ENCODE peak calls at places on chromosomes 5 and 9, in four cellular contexts. H is HCT116, C is transverse colon, L is uterus. D is an unnamed sample.
A peak's percentile ranks its signal among the peaks of the same experiment; 100 is the strongest.

GRCh38 chr5:172274951-172275753 is 8.4 kb downstream of the UBTD2 start:
- DNase-seq in H (no peak), C (no peak), L (no peak), D (peak; percentile 12)

GRCh38 chr5:52864376-52864775 is 76.7 kb downstream of the ITGA1 start:
- DNase-seq in H (no peak), C (no peak), L (no peak), D (peak; percentile 69)

GRCh38 chr9:113056191-113057106 is at the start of gene ZFP37:
- DNase-seq in H (peak; percentile 72), C (peak; percentile 90), L (peak; percentile 96), D (peak; percentile 98)

GRCh38 chr5:162384225-162384624 is 316.7 kb downstream of the GABRG2 start:
- DNase-seq in H (no peak), C (no peak), L (no peak), D (no peak)

GRCh38 chr5:73444499-73445432 is 3.8 kb downstream of the FOXD1 start:
- DNase-seq in H (no peak), C (no peak), L (no peak), D (peak; percentile 46)

GRCh38 chr5:179319123-179319522 is 26.1 kb downstream of the ADAMTS2 start:
- DNase-seq in H (no peak), C (no peak), L (no peak), D (no peak)

GRCh38 chr5:142587354-142587965 is 98.4 kb downstream of the FGF1 start:
- DNase-seq in H (peak; percentile 12), C (no peak), L (no peak), D (peak; percentile 70)

GRCh38 chr5:172486451-172486850 is 32.1 kb upstream of the SH3PXD2B start:
- DNase-seq in H (no peak), C (no peak), L (no peak), D (no peak)

GRCh38 chr9:81588148-81588874 is 101.0 kb downstream of the TLE1 start:
- DNase-seq in H (no peak), C (peak; percentile 44), L (peak; percentile 43), D (peak; percentile 90)

GRCh38 chr9:128102196-128102595 is 25.3 kb downstream of the PTGES2 start:
- DNase-seq in H (no peak), C (no peak), L (no peak), D (no peak)

GRCh38 chr5:132496631-132497487 is 6.3 kb upstream of the IRF1 start:
- DNase-seq in H (no peak), C (peak; percentile 95), L (peak; percentile 88), D (peak; percentile 86)

GRCh38 chr9:134251296-134251695 is 75.0 kb upstream of the RXRA start:
- DNase-seq in H (no peak), C (no peak), L (no peak), D (no peak)
- H3K36me3 ChIP-seq in H (no peaks in the 10 kb centered on the region), C (no peaks in the 10 kb centered on the region), L (no peaks in the 10 kb centered on the region), D (no peaks in the 10 kb centered on the region)

DNA sequence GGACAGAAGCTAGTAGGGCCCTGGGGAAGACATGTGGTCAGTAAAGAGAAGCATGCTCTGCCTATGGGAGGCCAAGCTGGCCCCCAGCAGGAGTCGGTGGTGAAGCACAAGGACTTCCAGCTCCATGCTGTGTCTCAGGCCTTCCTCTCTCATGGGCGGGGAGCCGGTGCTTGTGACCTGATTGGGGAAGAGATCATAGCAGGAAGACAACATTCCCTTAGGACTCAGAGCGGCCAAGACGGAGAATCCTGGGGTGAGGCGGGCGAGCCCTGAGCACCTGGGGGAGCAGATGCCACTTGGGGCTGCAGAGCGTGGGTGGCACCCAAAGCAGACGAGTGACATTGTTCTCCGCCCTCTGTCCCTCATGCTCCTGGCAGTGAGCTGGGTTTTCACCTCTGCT is 33.3 kb upstream of the CNOT6 start:
- DNase-seq in H (no peak), C (no peak), L (no peak), D (no peak)
- H3K36me3 ChIP-seq in H (no peaks in the 10 kb centered on the region), C (no peaks in the 10 kb centered on the region), L (no peaks in the 10 kb centered on the region), D (no peaks in the 10 kb centered on the region)

DNA sequence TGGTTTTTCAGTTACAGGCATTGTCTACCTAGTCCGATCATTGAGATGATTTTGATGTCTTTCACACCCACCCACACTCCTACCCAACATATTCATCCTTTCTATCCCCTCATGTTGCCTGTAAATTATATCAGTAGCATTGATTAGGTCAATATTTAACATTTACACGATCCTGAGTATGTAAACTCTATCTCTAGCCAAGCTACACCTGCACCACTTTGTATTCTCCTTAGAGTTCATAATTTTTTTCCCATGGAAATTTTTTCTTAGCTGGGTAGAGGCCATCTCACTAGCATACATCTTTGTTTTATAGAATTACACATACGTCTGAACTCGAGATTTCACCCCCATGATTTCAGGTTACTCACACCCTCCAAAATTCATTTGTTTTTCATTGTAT is 30.6 kb downstream of the GCNT4 start:
- DNase-seq in H (no peak), C (no peak), L (no peak), D (no peak)
- H3K36me3 ChIP-seq in H (no peaks in the 10 kb centered on the region), C (no peaks in the 10 kb centered on the region), L (no peaks in the 10 kb centered on the region), D (no peaks in the 10 kb centered on the region)

GRCh38 chr9:21522348-21522747 is 40.2 kb upstream of the IFNE start:
- DNase-seq in H (no peak), C (no peak), L (no peak), D (no peak)
- H3K36me3 ChIP-seq in H (peaks cover 41% of the 10 kb centered on the region), C (no peaks in the 10 kb centered on the region), L (no peaks in the 10 kb centered on the region), D (peaks cover 31% of the 10 kb centered on the region)

GRCh38 chr5:175508896-175509295 is 30.5 kb downstream of the SFXN1 start:
- DNase-seq in H (no peak), C (no peak), L (no peak), D (no peak)
- H3K36me3 ChIP-seq in H (peaks cover 38% of the 10 kb centered on the region), C (peaks cover 44% of the 10 kb centered on the region), L (no peaks in the 10 kb centered on the region), D (peaks cover 45% of the 10 kb centered on the region)

GRCh38 chr9:110056062-110056461 is 151.9 kb downstream of the C9orf152 start:
- DNase-seq in H (no peak), C (no peak), L (no peak), D (no peak)

GRCh38 chr9:110059461-110059860 is 148.5 kb downstream of the C9orf152 start:
- DNase-seq in H (no peak), C (no peak), L (no peak), D (no peak)

GRCh38 chr9:110058304-110058953 is 149.5 kb downstream of the C9orf152 start:
- DNase-seq in H (peak; percentile 67), C (peak; percentile 66), L (no peak), D (no peak)
- H3K36me3 ChIP-seq in H (no peaks in the 10 kb centered on the region), C (no peaks in the 10 kb centered on the region), L (no peaks in the 10 kb centered on the region), D (peaks cover 13% of the 10 kb centered on the region)

D was measured in GM23248.